ENCODE peak calls at places on chromosomes 12 and 14, in nine cellular contexts. T is Calu3, N is SK-N-SH, M is gastrocnemius medialis, J is bronchial epithelial cell, R is pancreas, H is astrocyte, G is neural crest cell, L is AG10803. W is an unnamed sample.

GRCh38 chr12:25625146-25625545 is 72.1 kb upstream of the LMNTD1 start:
- DNase-seq in T (no peak), N (no peak), M (no peak), J (no peak), R (no peak), H (no peak), G (no peak), L (peak), W (no peak)

GRCh38 chr12:31362115-31362758 is 36.3 kb upstream of the SINHCAF start:
- DNase-seq in T (peak), N (no peak), M (no peak), J (peak), R (no peak), H (no peak), G (no peak), L (no peak), W (peak)

GRCh38 chr14:29037428-29037827 is 270.8 kb downstream of the FOXG1 start:
- DNase-seq in T (no peak), N (no peak), M (no peak), J (peak), R (no peak), H (peak), G (no peak), L (peak), W (peak)

GRCh38 chr14:61297581-61297980 is 16.4 kb upstream of the TMEM30B start:
- DNase-seq in T (no peak), N (no peak), M (no peak), J (no peak), R (no peak), H (no peak), G (no peak), L (no peak), W (no peak)

GRCh38 chr14:76968621-76969063 is 59.9 kb downstream of the IRF2BPL start:
- DNase-seq in T (no peak), N (no peak), M (no peak), J (no peak), R (peak), H (no peak), G (no peak), L (no peak), W (no peak)

GRCh38 chr12:131687346-131688125 is 23.4 kb upstream of the SFSWAP start:
- DNase-seq in T (no peak), N (no peak), M (no peak), J (no peak), R (no peak), H (no peak), G (no peak), L (no peak), W (no peak)

GRCh38 chr14:68709007-68709406 is 83.9 kb downstream of the ZFP36L1 start:
- DNase-seq in T (no peak), N (no peak), M (no peak), J (no peak), R (peak), H (no peak), G (no peak), L (no peak), W (no peak)

GRCh38 chr12:47954058-47954457 is 9.3 kb upstream of the TMEM106C start:
- DNase-seq in T (no peak), N (no peak), M (no peak), J (peak), R (no peak), H (no peak), G (no peak), L (no peak), W (peak)

GRCh38 chr14:31080060-31080459 is 53.9 kb upstream of the STRN3 start:
- DNase-seq in T (no peak), N (no peak), M (no peak), J (peak), R (no peak), H (peak), G (no peak), L (no peak), W (peak)

GRCh38 chr14:105532735-105533141 is 6.4 kb downstream of the TMEM121 start:
- DNase-seq in T (peak), N (peak), M (no peak), J (no peak), R (no peak), H (no peak), G (peak), L (peak), W (no peak)
- TF ChIP-seq CTCF in T (no peak), N (peak), M (no peak), J (peak), R (no peak), H (no peak), G (peak), L (peak), W (peak)

DNA sequence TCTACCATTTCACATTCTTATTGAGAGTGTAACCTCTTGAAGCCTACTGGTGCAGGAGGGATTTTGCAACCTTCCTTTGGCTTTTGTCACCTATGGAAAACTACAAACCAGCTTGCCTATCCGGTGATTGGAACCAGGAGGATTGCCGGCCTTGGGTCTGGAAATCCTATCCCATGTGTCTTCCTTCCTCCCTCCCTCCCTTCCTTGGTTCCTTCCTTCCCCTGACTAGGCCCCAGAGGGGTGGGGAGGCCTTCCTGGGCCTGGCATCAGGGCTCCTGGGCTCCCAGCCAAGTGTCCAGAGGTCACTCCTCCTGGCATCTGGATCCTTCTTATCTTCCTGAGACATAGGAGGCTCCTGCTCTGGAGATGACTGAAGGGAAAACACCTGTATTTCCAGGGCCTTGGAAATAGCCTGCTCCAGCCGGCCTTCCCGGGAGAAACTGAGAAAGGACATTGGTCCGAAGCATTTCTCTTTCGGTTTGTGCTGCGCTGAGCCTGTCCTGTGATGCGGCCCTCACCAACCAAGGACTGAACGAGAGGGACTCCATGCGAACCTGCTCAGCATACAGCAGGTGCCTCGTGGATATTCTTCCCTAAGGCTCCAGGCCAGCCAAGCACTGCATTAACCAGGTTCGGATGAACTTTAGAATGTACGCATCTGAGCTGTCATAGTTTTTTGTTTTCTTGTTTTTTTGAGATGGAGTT is 43.4 kb downstream of the PSMA6 start:
- DNase-seq in T (peak), N (peak), M (no peak), J (no peak), R (peak), H (no peak), G (no peak), L (no peak), W (no peak)
- TF ChIP-seq CTCF in T (no peak), N (no peak), M (no peak), J (no peak), R (no peak), H (no peak), G (no peak), L (no peak), W (no peak)

GRCh38 chr14:57268161-57269067 is at the start of the genes AP5M1 and EXOC5:
- DNase-seq in T (peak), N (peak), M (peak), J (peak), R (peak), H (peak), G (peak), L (peak), W (peak)
- TF ChIP-seq CTCF in T (no peak), N (no peak), M (peak), J (no peak), R (no peak), H (no peak), G (peak), L (no peak), W (no peak)

DNA sequence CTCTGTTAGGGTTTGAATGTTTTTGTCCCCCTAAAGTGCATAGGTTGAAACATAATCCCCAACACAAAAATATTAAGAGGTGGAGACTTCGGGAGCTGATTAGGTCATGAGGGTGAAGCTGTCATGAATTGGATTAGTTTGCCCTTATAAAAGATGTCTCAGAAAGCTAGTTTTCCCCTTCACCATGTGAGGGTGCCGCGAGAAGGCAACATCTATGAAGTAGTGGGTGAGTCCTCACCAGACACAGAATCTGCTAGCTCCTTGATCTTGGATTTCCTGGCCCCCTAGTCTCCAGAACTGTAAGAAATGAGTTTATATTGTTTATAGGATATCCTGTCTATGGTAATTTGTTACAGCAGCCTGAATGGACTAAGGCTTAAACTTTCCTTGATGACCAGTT is 301.5 kb upstream of the ATP2B1 start:
- DNase-seq in T (no peak), N (no peak), M (no peak), J (peak), R (no peak), H (no peak), G (no peak), L (no peak), W (no peak)
- TF ChIP-seq CTCF in T (no peak), N (peak), M (no peak), J (peak), R (no peak), H (no peak), G (peak), L (no peak), W (no peak)

DNA sequence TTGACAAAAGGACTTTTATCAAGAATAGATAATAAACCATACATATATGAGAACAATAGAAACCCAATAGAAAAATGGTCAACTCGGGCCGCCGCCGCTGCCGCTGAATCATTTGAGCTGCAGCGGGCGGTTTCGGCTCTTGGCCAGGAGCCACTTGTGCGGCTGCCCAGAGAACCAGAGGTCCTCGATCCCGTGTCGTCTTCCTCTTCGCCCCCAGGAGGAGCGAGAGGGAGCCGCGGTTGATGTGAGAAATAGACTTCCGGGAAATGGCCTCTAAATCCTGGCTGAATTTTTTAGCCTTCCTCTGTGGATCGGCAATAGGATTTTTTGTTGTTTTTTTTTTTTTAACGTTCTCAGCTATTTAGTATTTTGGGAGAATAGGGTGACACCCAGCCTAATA is 44.8 kb downstream of the CPSF6 start:
- DNase-seq in T (peak), N (peak), M (peak), J (peak), R (peak), H (peak), G (peak), L (peak), W (peak)
- TF ChIP-seq CTCF in T (no peak), N (peak), M (no peak), J (no peak), R (no peak), H (no peak), G (peak), L (peak), W (peak)

GRCh38 chr12:92506460-92506859 is 196.3 kb upstream of the PLEKHG7 start:
- DNase-seq in T (peak), N (no peak), M (no peak), J (peak), R (no peak), H (no peak), G (no peak), L (peak), W (no peak)
- TF ChIP-seq CTCF in T (no peak), N (no peak), M (no peak), J (no peak), R (no peak), H (no peak), G (no peak), L (no peak), W (no peak)

DNA sequence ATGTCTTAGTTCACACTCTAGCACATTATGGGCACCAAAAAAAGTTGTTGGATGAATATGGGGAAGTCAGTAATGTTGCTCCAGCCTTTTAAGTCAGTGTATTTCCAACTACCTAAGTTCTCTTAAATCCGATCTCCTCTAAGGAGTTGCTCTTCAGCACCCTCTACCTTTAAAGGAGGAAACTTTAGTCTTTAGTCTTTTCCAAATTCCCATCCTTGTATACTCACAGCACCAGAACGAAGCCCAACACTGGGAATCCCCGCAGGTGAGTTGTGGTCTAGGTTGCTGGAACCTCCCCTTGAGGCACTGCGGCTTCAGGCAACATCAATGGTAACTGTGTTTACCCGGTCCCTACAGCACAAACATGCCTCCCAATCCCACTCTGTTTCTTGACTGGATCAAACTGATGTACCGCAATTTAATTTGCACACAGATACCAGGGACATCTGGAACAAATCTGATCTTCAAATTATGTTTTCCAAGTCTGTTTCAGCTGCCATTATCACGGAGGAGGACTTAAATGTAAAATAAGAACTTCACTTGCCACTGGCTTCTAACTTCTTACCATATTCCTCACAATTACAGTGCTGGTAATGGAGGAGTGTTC is 179.0 kb downstream of the FOXN3 start:
- DNase-seq in T (no peak), N (peak), M (no peak), J (peak), R (no peak), H (no peak), G (no peak), L (peak), W (peak)
- TF ChIP-seq CTCF in T (no peak), N (peak), M (peak), J (peak), R (peak), H (peak), G (peak), L (peak), W (peak)

GRCh38 chr14:87934185-87934584 is 58.8 kb downstream of the GALC start:
- DNase-seq in T (no peak), N (no peak), M (no peak), J (peak), R (no peak), H (no peak), G (no peak), L (no peak), W (peak)
- TF ChIP-seq CTCF in T (no peak), N (no peak), M (no peak), J (no peak), R (no peak), H (no peak), G (no peak), L (no peak), W (no peak)

W was measured in epithelial cell of esophagus.